ENCODE peak calls at places on chromosomes 3 and 15, in four cellular contexts. One of them, this sample, is unnamed.

GRCh38 chr3:9897408-9898372 is 5.0 kb upstream of the IL17RE start:
- DNase-seq in thyroid gland: no peak
- DNase-seq in IMR-90: peak
- DNase-seq in Peyer's patch: peak
- DNase-seq in this sample: no peak

GRCh38 chr3:13826672-13827071 is 53.2 kb downstream of the WNT7A start:
- DNase-seq in thyroid gland: no peak
- DNase-seq in IMR-90: no peak
- DNase-seq in Peyer's patch: no peak
- DNase-seq in this sample: no peak

GRCh38 chr3:134579266-134579665 is 71.6 kb downstream of the KY start:
- DNase-seq in thyroid gland: no peak
- DNase-seq in IMR-90: no peak
- DNase-seq in Peyer's patch: no peak
- DNase-seq in this sample: no peak

GRCh38 chr15:90004252-90004651 is 3.1 kb downstream of the ZNF710 start:
- DNase-seq in thyroid gland: no peak
- DNase-seq in IMR-90: no peak
- DNase-seq in Peyer's patch: no peak
- DNase-seq in this sample: no peak

GRCh38 chr3:114746502-114746901 is 400.6 kb downstream of the ZBTB20 start:
- DNase-seq in thyroid gland: no peak
- DNase-seq in IMR-90: no peak
- DNase-seq in Peyer's patch: no peak
- DNase-seq in this sample: no peak

GRCh38 chr15:50440932-50441331 is 16.7 kb downstream of the USP8 start:
- DNase-seq in thyroid gland: no peak
- DNase-seq in IMR-90: no peak
- DNase-seq in Peyer's patch: no peak
- DNase-seq in this sample: no peak

GRCh38 chr3:40713306-40713705 is 188.5 kb downstream of the ZNF621 start:
- DNase-seq in thyroid gland: peak
- DNase-seq in IMR-90: no peak
- DNase-seq in Peyer's patch: no peak
- DNase-seq in this sample: no peak

GRCh38 chr3:31661993-31662392 is 129.3 kb downstream of the STT3B start:
- DNase-seq in thyroid gland: no peak
- DNase-seq in IMR-90: no peak
- DNase-seq in Peyer's patch: no peak
- DNase-seq in this sample: no peak

GRCh38 chr3:134049676-134050075 is 20.0 kb upstream of the SLCO2A1 start:
- DNase-seq in thyroid gland: no peak
- DNase-seq in IMR-90: no peak
- DNase-seq in Peyer's patch: no peak
- DNase-seq in this sample: no peak

GRCh38 chr3:33919312-33919711 is 120.9 kb downstream of the PDCD6IP start:
- DNase-seq in thyroid gland: no peak
- DNase-seq in IMR-90: peak
- DNase-seq in Peyer's patch: no peak
- DNase-seq in this sample: no peak
- H3K4me3 ChIP-seq in thyroid gland: no peak
- H3K4me3 ChIP-seq in IMR-90: no peak
- H3K4me3 ChIP-seq in Peyer's patch: no peak
- H3K4me3 ChIP-seq in this sample: no peak

DNA sequence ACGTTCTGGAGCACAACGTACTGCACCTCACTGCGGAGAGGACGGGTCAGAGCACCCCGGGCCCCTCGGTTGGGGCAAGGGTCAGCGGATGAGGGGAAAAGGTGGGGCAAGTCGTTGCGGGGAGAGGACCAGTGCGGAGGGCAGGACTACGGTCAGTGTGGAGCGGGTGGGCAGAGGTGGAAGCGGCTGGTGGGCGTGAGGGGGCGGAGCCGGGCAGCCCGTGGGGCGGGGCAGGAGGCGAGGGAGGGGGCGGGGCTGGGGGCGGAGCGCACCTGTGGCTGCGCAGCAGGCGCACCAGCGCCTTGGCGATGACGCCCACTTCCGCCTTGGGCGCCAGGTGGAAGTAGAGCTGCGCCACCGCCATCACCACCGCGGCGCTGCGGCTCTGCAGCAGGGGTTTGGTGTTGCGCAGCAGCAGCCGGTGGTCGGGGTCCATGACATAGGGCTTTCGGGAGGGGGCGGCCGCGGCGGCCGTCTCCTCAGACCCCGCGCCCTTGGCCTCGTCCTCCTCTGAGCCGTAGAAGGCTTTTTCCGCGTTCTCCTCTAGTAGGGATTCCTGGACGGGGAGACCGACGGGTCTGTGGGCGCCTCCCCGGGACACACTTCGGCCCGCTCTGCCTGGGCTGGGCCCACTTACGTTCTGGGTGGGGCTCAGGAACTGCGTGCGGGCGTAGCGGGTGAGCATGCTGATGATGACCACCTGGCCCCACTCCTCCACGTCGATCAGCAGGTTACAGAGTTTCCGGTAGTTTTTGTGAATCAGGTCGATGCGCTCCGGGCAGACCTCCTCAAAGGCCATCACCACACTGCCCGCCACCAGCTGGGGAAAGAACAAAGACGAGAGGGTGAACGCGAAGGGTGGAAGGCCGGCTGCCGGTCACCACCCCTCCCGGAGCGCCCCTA is 29.2 kb downstream of the AP3B2 start:
- DNase-seq in thyroid gland: peak
- DNase-seq in IMR-90: no peak
- DNase-seq in Peyer's patch: peak
- DNase-seq in this sample: peak
- TF ChIP-seq POLR2A in thyroid gland: no peak
- TF ChIP-seq POLR2A in IMR-90: no peak
- TF ChIP-seq POLR2A in Peyer's patch: no peak
- TF ChIP-seq POLR2A in this sample: no peak

GRCh38 chr3:196948442-196949365 is 6.4 kb upstream of the NCBP2 start:
- DNase-seq in thyroid gland: no peak
- DNase-seq in IMR-90: no peak
- DNase-seq in Peyer's patch: no peak
- DNase-seq in this sample: no peak
- TF ChIP-seq CTCF in thyroid gland: no peak
- TF ChIP-seq CTCF in IMR-90: peak
- TF ChIP-seq CTCF in Peyer's patch: peak
- TF ChIP-seq CTCF in this sample: no peak

GRCh38 chr3:42982645-42983412 is 3.7 kb downstream of the GASK1A start:
- DNase-seq in thyroid gland: no peak
- DNase-seq in IMR-90: no peak
- DNase-seq in Peyer's patch: no peak
- DNase-seq in this sample: no peak

GRCh38 chr3:42975955-42976354 is 3.2 kb upstream of the GASK1A start:
- DNase-seq in thyroid gland: no peak
- DNase-seq in IMR-90: no peak
- DNase-seq in Peyer's patch: no peak
- DNase-seq in this sample: no peak

GRCh38 chr3:42980909-42981308 is 1.8 kb downstream of the GASK1A start:
- DNase-seq in thyroid gland: no peak
- DNase-seq in IMR-90: no peak
- DNase-seq in Peyer's patch: no peak
- DNase-seq in this sample: no peak

GRCh38 chr3:42980209-42980608 is 1.1 kb downstream of the GASK1A start:
- DNase-seq in thyroid gland: no peak
- DNase-seq in IMR-90: no peak
- DNase-seq in Peyer's patch: no peak
- DNase-seq in this sample: no peak

DNA sequence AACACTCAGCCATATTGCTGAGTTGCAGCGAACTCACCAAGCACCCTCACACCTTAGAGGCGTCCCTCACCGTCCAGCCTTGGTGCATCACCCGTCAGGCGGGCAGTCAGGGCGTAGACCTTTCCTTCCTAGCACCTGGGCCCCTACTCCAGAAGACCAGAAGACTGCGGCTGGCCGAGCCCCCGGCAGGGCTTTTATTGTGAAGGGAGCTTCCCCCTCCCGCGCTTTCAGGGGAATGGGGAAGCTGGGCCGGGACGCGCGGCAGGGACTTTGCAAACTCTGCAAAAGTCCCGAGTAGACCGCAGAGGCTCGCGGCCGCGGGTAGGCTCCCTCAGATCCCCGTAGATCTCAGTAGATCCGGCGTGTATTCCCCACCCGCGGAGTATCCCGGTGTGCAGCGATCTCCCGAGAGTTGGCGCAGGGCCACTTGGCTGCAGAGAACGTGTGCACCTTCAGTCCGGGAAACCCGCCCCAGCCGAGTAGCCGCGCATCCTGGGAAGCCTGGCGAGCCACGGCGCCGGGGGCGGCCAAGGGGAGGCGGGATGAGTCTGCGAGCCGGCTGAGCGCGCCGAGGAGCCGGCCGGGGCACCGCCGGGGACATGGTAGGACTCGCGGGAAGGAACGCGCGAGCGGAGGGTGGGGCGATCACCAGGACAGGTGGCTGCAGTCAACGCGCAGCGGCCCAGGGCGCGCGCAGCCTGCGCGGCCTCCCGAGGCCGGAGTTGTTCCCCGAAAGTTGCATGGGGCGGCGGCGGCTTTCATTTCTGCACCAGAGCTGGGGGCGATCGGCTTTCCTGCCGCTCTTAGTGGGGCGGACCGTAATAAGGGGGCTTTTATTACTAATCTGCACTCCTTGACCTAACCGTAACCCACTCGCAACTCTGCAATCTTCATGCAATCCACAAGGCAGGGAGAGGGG is at the start of gene GASK1A:
- DNase-seq in thyroid gland: peak
- DNase-seq in IMR-90: no peak
- DNase-seq in Peyer's patch: peak
- DNase-seq in this sample: peak
- H3K4me3 ChIP-seq in thyroid gland: peak
- H3K4me3 ChIP-seq in IMR-90: no peak
- H3K4me3 ChIP-seq in Peyer's patch: peak
- H3K4me3 ChIP-seq in this sample: peak

DNA sequence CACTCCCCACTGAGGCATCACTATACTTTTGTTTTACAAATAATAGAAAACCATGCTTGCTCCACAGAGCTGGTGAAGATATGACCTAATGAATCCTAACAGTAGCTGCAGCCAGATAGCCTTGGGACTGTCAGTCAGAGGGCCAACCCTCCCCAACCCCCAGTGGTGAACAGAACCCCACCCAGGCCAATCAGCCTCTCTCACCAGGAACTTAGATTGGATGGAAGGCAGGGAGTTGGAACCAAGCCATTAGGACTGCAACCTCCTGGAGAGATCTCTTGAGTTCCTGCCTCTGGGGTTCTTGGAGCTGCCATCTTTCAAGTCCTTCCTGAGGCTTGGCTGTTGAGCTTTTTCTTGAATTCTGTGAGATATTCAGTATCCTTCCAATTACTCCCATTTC is 3.0 kb upstream of the MRPS22 start:
- DNase-seq in thyroid gland: no peak
- DNase-seq in IMR-90: no peak
- DNase-seq in Peyer's patch: no peak
- DNase-seq in this sample: no peak
- TF ChIP-seq POLR2A in thyroid gland: no peak
- TF ChIP-seq POLR2A in IMR-90: no peak
- TF ChIP-seq POLR2A in Peyer's patch: no peak
- TF ChIP-seq POLR2A in this sample: no peak

GRCh38 chr3:20478407-20478806 is 292.4 kb upstream of the SGO1 start:
- DNase-seq in thyroid gland: no peak
- DNase-seq in IMR-90: no peak
- DNase-seq in Peyer's patch: no peak
- DNase-seq in this sample: no peak
- TF ChIP-seq CTCF in thyroid gland: no peak
- TF ChIP-seq CTCF in IMR-90: no peak
- TF ChIP-seq CTCF in Peyer's patch: no peak
- TF ChIP-seq CTCF in this sample: no peak

DNA sequence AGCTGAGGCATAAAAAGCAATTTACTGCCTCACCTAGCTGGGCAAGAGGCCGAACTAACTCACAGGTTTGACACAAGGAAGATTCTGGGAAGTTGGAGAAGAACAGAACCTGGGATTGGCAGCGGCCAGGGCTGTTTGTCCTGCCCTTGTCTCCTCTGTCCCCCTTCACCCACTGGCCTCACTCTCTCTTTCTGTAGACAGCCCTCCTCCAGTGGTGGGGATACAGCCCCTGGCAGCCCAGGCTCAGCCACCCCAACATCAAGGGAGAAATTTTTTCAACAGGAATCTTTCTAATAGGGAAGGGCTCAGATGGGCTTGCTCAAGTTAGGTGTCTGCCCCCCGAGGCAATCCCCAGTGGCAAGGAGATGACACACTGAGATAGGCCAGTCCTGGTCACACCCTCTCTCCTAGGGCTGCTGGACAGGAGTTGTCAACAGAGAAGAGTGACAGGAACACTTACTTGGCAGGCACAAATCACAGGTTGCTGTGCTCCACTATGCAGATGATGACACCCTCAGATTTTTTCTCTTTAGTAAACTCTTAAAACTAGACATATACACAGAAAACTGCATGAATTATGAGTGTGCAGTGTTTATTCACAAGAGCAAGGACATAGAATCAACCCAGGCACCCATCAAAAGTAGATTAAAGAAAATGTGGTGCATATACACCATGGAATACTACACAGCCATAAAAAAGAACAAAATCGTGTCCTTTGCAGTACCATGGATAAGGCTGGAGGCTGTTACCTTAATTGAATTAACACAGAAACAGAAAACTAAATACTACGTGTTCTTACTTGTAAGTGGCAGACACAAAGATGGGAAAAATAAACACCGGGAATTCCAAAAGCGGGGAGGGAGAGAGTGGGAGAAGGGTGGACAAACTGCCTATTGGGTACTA is 36.4 kb downstream of the PLA2G4D start:
- DNase-seq in thyroid gland: peak
- DNase-seq in IMR-90: no peak
- DNase-seq in Peyer's patch: no peak
- DNase-seq in this sample: peak
- H3K4me3 ChIP-seq in thyroid gland: no peak
- H3K4me3 ChIP-seq in IMR-90: no peak
- H3K4me3 ChIP-seq in Peyer's patch: no peak
- H3K4me3 ChIP-seq in this sample: no peak

GRCh38 chr3:53085476-53085875 is 39.6 kb upstream of the SFMBT1 start:
- DNase-seq in thyroid gland: no peak
- DNase-seq in IMR-90: no peak
- DNase-seq in Peyer's patch: no peak
- DNase-seq in this sample: no peak

GRCh38 chr3:53092216-53092615 is 38.0 kb downstream of the RFT1 start:
- DNase-seq in thyroid gland: no peak
- DNase-seq in IMR-90: no peak
- DNase-seq in Peyer's patch: no peak
- DNase-seq in this sample: no peak

GRCh38 chr3:53091011-53091410 is 39.2 kb downstream of the RFT1 start:
- DNase-seq in thyroid gland: no peak
- DNase-seq in IMR-90: no peak
- DNase-seq in Peyer's patch: no peak
- DNase-seq in this sample: no peak

GRCh38 chr3:53092942-53093341 is 37.3 kb downstream of the RFT1 start:
- DNase-seq in thyroid gland: no peak
- DNase-seq in IMR-90: no peak
- DNase-seq in Peyer's patch: no peak
- DNase-seq in this sample: no peak

DNA sequence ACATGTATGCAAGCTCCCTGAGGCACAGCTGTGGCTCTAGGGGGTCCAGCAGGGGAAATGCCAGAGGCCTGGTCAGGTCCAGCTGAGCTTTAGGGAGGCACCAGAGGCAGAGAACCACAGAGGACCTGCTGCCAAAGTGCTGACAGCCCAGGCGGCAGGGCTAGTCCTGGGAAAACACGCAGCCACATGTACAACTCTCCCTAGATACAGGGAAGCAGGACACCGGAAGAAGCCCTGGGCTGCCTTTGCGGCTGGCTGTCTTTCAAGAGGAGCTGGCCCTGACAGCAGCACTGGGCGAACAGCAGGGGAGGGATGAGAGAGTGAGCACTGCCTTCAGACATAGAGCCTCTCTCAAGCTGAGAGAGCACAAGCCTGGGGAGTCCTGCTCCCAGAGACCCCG is 40.7 kb downstream of the RFT1 start:
- DNase-seq in thyroid gland: no peak
- DNase-seq in IMR-90: no peak
- DNase-seq in Peyer's patch: no peak
- DNase-seq in this sample: peak
- TF ChIP-seq POLR2A in thyroid gland: no peak
- TF ChIP-seq POLR2A in IMR-90: no peak
- TF ChIP-seq POLR2A in Peyer's patch: no peak
- TF ChIP-seq POLR2A in this sample: no peak